ENCODE peak calls at places on chromosomes 11 and 22, in five cellular contexts. X is iPS DF 19.7; Y is HEK293T; R is cardiac fibroblast; O is CD4-positive, CD25-positive, alpha-beta regulatory T cell. P is an unnamed sample.
A peak's percentile ranks its signal among the peaks of the same experiment; 100 is the strongest.

GRCh38 chr22:17922925-17923898 is 101.1 kb downstream of the MICAL3 start:
- DNase-seq in O (no peak), Y (no peak), R (peak; percentile 66), X (no peak), P (peak; percentile 89)

GRCh38 chr22:20904008-20904979 is 12.9 kb upstream of the CRKL start:
- DNase-seq in R (peak; percentile 99), X (no peak), Y (no peak), O (no peak), P (peak; percentile 36)

GRCh38 chr22:38767313-38767712 is 11.5 kb upstream of the SUN2 start:
- DNase-seq in O (no peak), Y (no peak), X (no peak), R (no peak), P (no peak)

GRCh38 chr11:135069043-135069442 is 657.0 kb upstream of the B3GAT1 start:
- DNase-seq in X (no peak), O (no peak), Y (no peak), R (no peak), P (no peak)

GRCh38 chr11:129702410-129703390 is 112.9 kb upstream of the TMEM45B start:
- DNase-seq in X (no peak), R (no peak), O (no peak), Y (no peak), P (no peak)

GRCh38 chr11:76233936-76234703 is 27.8 kb upstream of the WNT11 start:
- DNase-seq in Y (no peak), O (no peak), X (no peak), R (peak; percentile 55), P (no peak)

GRCh38 chr22:49533886-49534285 is 293.8 kb downstream of the BRD1 start:
- DNase-seq in X (no peak), R (no peak), O (no peak), Y (no peak), P (no peak)

GRCh38 chr22:24541681-24542515 is 13.0 kb downstream of the GUCD1 start:
- DNase-seq in X (no peak), Y (no peak), R (no peak), O (no peak), P (no peak)

GRCh38 chr22:43862074-43862881 is at the start of gene SULT4A1:
- DNase-seq in R (peak; percentile 5), Y (peak; percentile 90), O (no peak), X (no peak), P (no peak)

GRCh38 chr11:6876325-6876724 is at the start of gene OR10A4:
- DNase-seq in Y (no peak), R (no peak), X (no peak), O (no peak), P (no peak)

GRCh38 chr11:124897681-124898680 is at the start of gene ROBO4:
- DNase-seq in R (peak; percentile 97), O (no peak), X (no peak), Y (no peak), P (peak; percentile 80)

GRCh38 chr11:56885182-56885581 is 103.5 kb upstream of the OR5AK2 start:
- DNase-seq in R (no peak), Y (no peak), X (no peak), O (no peak), P (no peak)

GRCh38 chr11:5928269-5928668 is 13.8 kb upstream of the OR56A3 start:
- DNase-seq in Y (no peak), R (no peak), O (no peak), X (no peak), P (no peak)

GRCh38 chr22:46843691-46844297 is 81.3 kb downstream of the TBC1D22A start:
- DNase-seq in Y (no peak), X (no peak), O (no peak), R (no peak), P (peak; percentile 99)

P was measured in myocyte.